ENCODE peak calls at places on chromosomes 3 and 15, in eight cellular contexts. A is PC-9; R is endothelial cell; C is memory B cell; S is activated T-helper 1 cell treated with anti-CD3 and anti-CD28 coated beads, Interleukin-2, amount 50 U/mL, for 16 hours; M is germinal center; V is glutamatergic neuron; N is uterus. F is an unnamed sample.

GRCh38 chr3:109874900-109875735 is 537.8 kb upstream of the DPPA4 start:
- DNase-seq in A (no peak), R (no peak), M (no peak), C (no peak), N (no peak), S (no peak), V (no peak), F (no peak)

GRCh38 chr3:136149569-136150136 is 46.5 kb downstream of the MSL2 start:
- DNase-seq in N (no peak), R (no peak), M (no peak), V (no peak), S (no peak), A (no peak), C (no peak), F (no peak)

GRCh38 chr3:124773351-124774304 is 43.4 kb downstream of the UMPS start:
- DNase-seq in V (no peak), M (no peak), S (no peak), C (no peak), A (no peak), N (no peak), R (no peak), F (no peak)

GRCh38 chr3:182902236-182902635 is 78.1 kb downstream of the DCUN1D1 start:
- DNase-seq in R (no peak), V (no peak), S (no peak), N (no peak), C (no peak), M (no peak), A (no peak), F (no peak)

GRCh38 chr3:42852443-42852842 is 23.2 kb downstream of the CYP8B1 start:
- DNase-seq in N (no peak), C (no peak), A (no peak), S (no peak), R (peak; percentile 22), M (no peak), V (no peak), F (no peak)

GRCh38 chr3:9473496-9473895 is 76.1 kb downstream of the SETD5 start:
- DNase-seq in V (no peak), N (no peak), C (no peak), A (no peak), M (no peak), R (no peak), S (no peak), F (no peak)

GRCh38 chr3:25454411-25454927 is 26.4 kb downstream of the RARB start:
- DNase-seq in M (no peak), S (no peak), A (peak; percentile 93), N (no peak), V (no peak), C (no peak), R (no peak), F (no peak)

GRCh38 chr3:11850003-11850402 is 3.3 kb upstream of the TAMM41 start:
- DNase-seq in M (no peak), R (no peak), A (no peak), V (no peak), N (no peak), S (no peak), C (no peak), F (no peak)

GRCh38 chr15:25655168-25655956 is 207.8 kb downstream of the ATP10A start:
- DNase-seq in M (no peak), R (no peak), A (no peak), S (no peak), N (no peak), C (no peak), V (no peak), F (no peak)

GRCh38 chr3:48581621-48582481 is 13.3 kb downstream of the COL7A1 start:
- DNase-seq in S (no peak), A (no peak), V (no peak), N (no peak), R (no peak), C (no peak), M (no peak), F (no peak)

GRCh38 chr15:31262143-31262530 is 64.5 kb upstream of the KLF13 start:
- DNase-seq in R (no peak), S (no peak), A (no peak), V (no peak), C (no peak), M (no peak), N (no peak), F (no peak)